ENCODE peak calls at places on chromosomes 3 and 15, in six cellular contexts. W is uterus, Q is GM12878, C is cardiac fibroblast, U is fibroblast of lung, O is left ventricle myocardium inferior. G is an unnamed sample.

GRCh38 chr3:107001635-107002034 is 375.6 kb upstream of the CCDC54 start:
- DNase-seq in W (no peak), Q (no peak), C (no peak), U (no peak), O (no peak), G (no peak)

GRCh38 chr3:183449391-183449790 is 21.0 kb upstream of the MCF2L2 start:
- DNase-seq in W (no peak), Q (no peak), C (peak; percentile 48), U (peak; percentile 41), O (no peak), G (no peak)

GRCh38 chr3:14324224-14324944 is 78.0 kb upstream of the SLC6A6 start:
- DNase-seq in W (no peak), Q (no peak), C (no peak), U (no peak), O (no peak), G (no peak)

GRCh38 chr15:37698679-37699078 is 235.8 kb upstream of the TMCO5A start:
- DNase-seq in W (no peak), Q (no peak), C (peak; percentile 3), U (no peak), O (no peak), G (no peak)

GRCh38 chr3:72441284-72441994 is 406.8 kb downstream of the SHQ1 start:
- DNase-seq in W (no peak), Q (no peak), C (peak; percentile 27), U (no peak), O (no peak), G (no peak)

GRCh38 chr3:134423153-134423552 is 48.9 kb upstream of the AMOTL2 start:
- DNase-seq in W (no peak), Q (no peak), C (peak; percentile 27), U (peak; percentile 69), O (no peak), G (no peak)

GRCh38 chr3:148075829-148076716 is 621.6 kb upstream of the AGTR1 start:
- DNase-seq in W (no peak), Q (no peak), C (peak; percentile 78), U (peak; percentile 77), O (no peak), G (no peak)

GRCh38 chr3:128878556-128879124 is 780 bp upstream of the ACAD9 start:
- DNase-seq in W (no peak), Q (peak; percentile 8), C (peak; percentile 78), U (peak; percentile 67), O (no peak), G (peak; percentile 67)

GRCh38 chr3:98482717-98483482 is 14.6 kb upstream of the OR5K2 start:
- DNase-seq in W (no peak), Q (no peak), C (no peak), U (peak; percentile 0), O (no peak), G (no peak)

GRCh38 chr15:62068071-62068786 is 1.5 kb downstream of the C2CD4A start:
- DNase-seq in W (peak; percentile 39), Q (no peak), C (peak; percentile 60), U (peak; percentile 46), O (peak; percentile 52), G (no peak)

GRCh38 chr15:77282333-77282732 is 137.6 kb downstream of the PEAK1 start:
- DNase-seq in W (peak; percentile 39), Q (no peak), C (peak; percentile 56), U (peak; percentile 59), O (no peak), G (no peak)

GRCh38 chr15:101456079-101456791 is 33.3 kb downstream of the PCSK6 start:
- DNase-seq in W (no peak), Q (no peak), C (no peak), U (no peak), O (no peak), G (no peak)

GRCh38 chr15:89167267-89168176 is 53.9 kb downstream of the RLBP1 start:
- DNase-seq in W (no peak), Q (peak; percentile 36), C (peak; percentile 73), U (peak; percentile 32), O (no peak), G (peak; percentile 70)

GRCh38 chr3:64460877-64461276 is 226.9 kb downstream of the ADAMTS9 start:
- DNase-seq in W (no peak), Q (no peak), C (peak; percentile 76), U (peak; percentile 86), O (no peak), G (no peak)

GRCh38 chr15:75823860-75824613 is 19.2 kb upstream of the UBE2Q2 start:
- DNase-seq in W (no peak), Q (no peak), C (peak; percentile 57), U (no peak), O (no peak), G (no peak)

GRCh38 chr3:67674055-67674454 is 19.6 kb upstream of the SUCLG2 start:
- DNase-seq in W (no peak), Q (no peak), C (no peak), U (no peak), O (no peak), G (no peak)

GRCh38 chr3:185316740-185317407 is 46.1 kb upstream of the MAP3K13 start:
- DNase-seq in W (no peak), Q (no peak), C (peak; percentile 93), U (peak; percentile 44), O (no peak), G (no peak)

GRCh38 chr3:123143669-123144411 is 57.9 kb upstream of the SEC22A start:
- DNase-seq in W (no peak), Q (no peak), C (peak; percentile 16), U (no peak), O (no peak), G (no peak)

DNA sequence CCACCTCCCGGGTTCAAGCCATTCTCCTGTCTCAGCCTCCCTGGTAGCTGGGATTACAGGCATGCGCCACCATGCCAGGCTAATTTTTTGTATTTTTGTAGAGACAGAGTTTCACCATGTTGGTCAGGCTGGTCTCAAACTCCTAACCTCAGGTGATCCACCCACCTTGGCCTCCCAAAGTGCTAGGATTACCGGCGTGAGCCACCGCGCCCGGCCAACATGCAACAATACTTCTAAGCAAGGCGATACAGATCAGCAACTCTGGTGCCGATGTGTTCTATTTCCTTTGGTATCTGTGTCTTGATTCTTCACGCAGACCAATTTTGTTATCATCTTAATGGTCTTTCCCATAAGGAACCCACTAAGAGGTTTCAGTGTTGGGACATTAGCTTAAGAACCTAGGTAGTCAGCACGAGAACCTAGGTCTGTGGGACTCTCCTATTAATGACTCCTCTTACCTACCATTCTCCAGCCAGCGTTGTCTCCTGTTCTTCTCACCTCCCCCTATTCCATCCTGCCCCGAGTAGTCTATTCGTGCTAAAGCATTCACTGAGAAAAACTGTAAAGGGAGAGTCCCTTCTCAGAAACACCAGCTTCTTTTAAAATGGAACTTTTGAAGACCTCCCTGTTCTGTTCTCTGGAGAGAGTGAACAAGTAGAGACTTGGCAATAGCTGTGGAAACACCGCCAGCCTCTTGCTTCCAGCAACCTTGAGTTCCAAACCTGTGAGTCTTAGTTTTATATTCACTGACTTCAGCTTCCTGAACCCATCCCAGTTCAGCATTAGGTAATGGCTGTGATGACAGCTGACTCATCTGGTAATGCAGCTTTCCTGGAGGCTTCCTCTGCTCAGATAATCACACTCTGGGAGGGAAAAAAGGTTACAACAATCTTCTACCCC is 61.2 kb downstream of the TSC22D2 start:
- DNase-seq in W (peak; percentile 77), Q (no peak), C (peak; percentile 98), U (peak; percentile 77), O (no peak), G (peak; percentile 66)
- H3K4me3 ChIP-seq in W (no peak overlapping the region), Q (no peak overlapping the region), C (no peak overlapping the region), U (no peak overlapping the region), O (no peak overlapping the region), G (no peak overlapping the region)

DNA sequence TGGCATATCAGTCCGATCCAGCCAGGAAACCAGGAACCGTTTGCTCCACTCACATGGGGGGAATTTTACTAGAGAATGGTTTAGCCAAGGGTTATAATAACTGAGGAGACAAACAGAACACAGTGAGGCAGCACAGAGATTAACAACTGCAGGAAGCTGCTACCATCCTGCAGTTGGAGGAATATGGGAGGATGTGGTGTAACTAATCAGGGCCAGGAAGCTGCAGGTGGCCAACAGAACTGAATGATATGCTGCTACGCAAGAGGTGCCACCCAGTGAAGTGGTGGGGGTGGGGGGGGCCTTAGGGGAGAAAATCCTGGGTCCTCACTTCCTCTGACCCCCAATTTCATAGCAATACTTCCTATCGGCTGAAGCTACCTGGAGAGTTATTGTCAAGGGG is 306.4 kb upstream of the STT3B start:
- DNase-seq in W (no peak), Q (no peak), C (no peak), U (no peak), O (no peak), G (no peak)
- H3K4me3 ChIP-seq in W (no peak overlapping the region), Q (no peak overlapping the region), C (no peak overlapping the region), U (no peak overlapping the region), O (no peak overlapping the region), G (no peak overlapping the region)

GRCh38 chr3:177278016-177278415 is 80.7 kb upstream of the TBL1XR1 start:
- DNase-seq in W (no peak), Q (no peak), C (no peak), U (no peak), O (no peak), G (no peak)
- H3K4me3 ChIP-seq in W (no peak overlapping the region), Q (no peak overlapping the region), C (no peak overlapping the region), U (no peak overlapping the region), O (no peak overlapping the region), G (no peak overlapping the region)

GRCh38 chr15:96409231-96410138 is 79.0 kb downstream of the NR2F2 start:
- DNase-seq in W (no peak), Q (no peak), C (peak; percentile 20), U (no peak), O (no peak), G (no peak)

GRCh38 chr15:96411056-96412031 is 80.8 kb downstream of the NR2F2 start:
- DNase-seq in W (no peak), Q (no peak), C (no peak), U (no peak), O (no peak), G (no peak)

GRCh38 chr15:96408591-96409183 is 78.2 kb downstream of the NR2F2 start:
- DNase-seq in W (no peak), Q (no peak), C (no peak), U (no peak), O (no peak), G (no peak)

GRCh38 chr15:96412045-96412918 is 81.8 kb downstream of the NR2F2 start:
- DNase-seq in W (no peak), Q (no peak), C (no peak), U (no peak), O (no peak), G (no peak)

DNA sequence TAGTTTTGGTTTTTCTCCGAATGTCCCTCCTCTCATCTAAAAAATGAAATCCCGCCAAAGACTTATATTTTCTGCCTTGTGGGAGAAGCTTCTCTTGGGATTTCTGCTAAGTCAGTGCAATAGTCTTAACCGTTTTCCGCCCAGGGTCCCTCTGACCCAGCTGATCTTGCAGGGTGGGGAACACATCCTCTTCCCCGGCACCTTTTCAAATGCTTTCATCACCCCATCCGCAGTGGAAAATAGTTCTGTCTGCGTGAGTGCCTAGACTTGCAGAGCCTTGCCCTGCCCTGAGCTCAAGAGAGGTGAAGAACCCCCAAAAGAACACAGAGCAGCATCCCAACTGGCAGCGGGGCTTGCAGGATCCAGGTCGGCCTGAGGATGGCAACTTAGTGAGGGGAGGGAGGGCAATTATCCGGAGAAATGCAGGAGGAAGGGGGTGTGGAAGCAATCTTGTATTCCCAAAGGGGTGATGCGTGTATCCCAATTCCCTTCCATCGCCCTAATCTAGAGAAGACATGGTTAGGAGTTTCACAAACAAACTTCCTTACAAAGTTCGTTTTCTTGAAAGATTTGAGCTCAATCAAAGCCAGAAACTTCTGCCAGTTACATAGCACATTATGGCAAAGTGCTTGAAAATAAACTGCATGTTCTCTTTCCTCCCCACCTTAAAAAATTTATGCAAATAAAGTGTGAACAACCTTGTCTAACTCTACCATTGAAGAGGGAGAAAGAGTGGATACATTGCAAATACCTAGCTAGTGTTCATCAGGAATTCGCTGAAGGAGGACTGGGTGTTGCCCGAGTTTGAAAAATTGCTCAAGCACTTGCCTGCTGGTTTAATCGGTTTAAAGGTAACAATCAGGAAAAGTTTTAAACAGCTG is 79.9 kb downstream of the NR2F2 start:
- DNase-seq in W (no peak), Q (no peak), C (no peak), U (peak; percentile 33), O (no peak), G (no peak)
- H3K4me3 ChIP-seq in W (no peak overlapping the region), Q (no peak overlapping the region), C (no peak overlapping the region), U (no peak overlapping the region), O (peak overlapping the region; percentile 59), G (no peak overlapping the region)